ENCODE peak calls at places on chromosome 10, in nine cellular contexts. I, R, W, C, Q, K, E, T and V are unnamed samples.

GRCh38 chr10:130045091-130045652 is 65.5 kb downstream of the C10orf143 start:
- DNase-seq in I (peak; percentile 4), R (no peak), W (no peak), C (no peak), Q (no peak), K (no peak), E (no peak), T (no peak), V (no peak)

GRCh38 chr10:119272736-119273135 is 65.4 kb downstream of the GRK5 start:
- DNase-seq in I (no peak), R (no peak), W (no peak), C (no peak), Q (no peak), K (no peak), E (no peak), T (no peak), V (no peak)

GRCh38 chr10:48981310-48981907 is 41.8 kb upstream of the LRRC18 start:
- DNase-seq in I (peak; percentile 31), R (peak; percentile 63), W (peak; percentile 35), C (peak; percentile 41), Q (peak; percentile 51), K (peak; percentile 77), E (no peak), T (no peak), V (peak; percentile 23)

GRCh38 chr10:112360308-112361270 is 13.3 kb upstream of the ACSL5 start:
- DNase-seq in I (peak; percentile 47), R (peak; percentile 43), W (no peak), C (peak; percentile 21), Q (peak; percentile 63), K (peak; percentile 82), E (peak; percentile 78), T (peak; percentile 73), V (peak; percentile 69)

GRCh38 chr10:101287922-101288638 is 58.8 kb upstream of the LBX1 start:
- DNase-seq in I (no peak), R (no peak), W (no peak), C (peak; percentile 20), Q (no peak), K (no peak), E (no peak), T (no peak), V (no peak)

GRCh38 chr10:57096044-57096443 is 735.0 kb upstream of the ZWINT start:
- DNase-seq in I (no peak), R (no peak), W (no peak), C (no peak), Q (no peak), K (no peak), E (no peak), T (no peak), V (no peak)

GRCh38 chr10:31770307-31770902 is 158.2 kb downstream of the ARHGAP12 start:
- DNase-seq in I (no peak), R (peak; percentile 64), W (peak; percentile 57), C (no peak), Q (no peak), K (peak; percentile 55), E (no peak), T (no peak), V (no peak)

GRCh38 chr10:30182191-30183075 is 123.0 kb upstream of the JCAD start:
- DNase-seq in I (no peak), R (peak; percentile 23), W (no peak), C (peak; percentile 90), Q (no peak), K (no peak), E (no peak), T (no peak), V (no peak)

GRCh38 chr10:29922904-29923303 is 136.5 kb downstream of the JCAD start:
- DNase-seq in I (no peak), R (no peak), W (no peak), C (no peak), Q (no peak), K (no peak), E (peak; percentile 63), T (no peak), V (no peak)

GRCh38 chr10:92832121-92832520 is 16.2 kb upstream of the EXOC6 start:
- DNase-seq in I (no peak), R (no peak), W (no peak), C (no peak), Q (no peak), K (no peak), E (no peak), T (no peak), V (no peak)

GRCh38 chr10:106555599-106555998 is 608.9 kb downstream of the SORCS1 start:
- DNase-seq in I (no peak), R (no peak), W (no peak), C (peak; percentile 8), Q (no peak), K (no peak), E (no peak), T (no peak), V (no peak)

GRCh38 chr10:35492387-35493195 is 112.5 kb upstream of the GJD4 start:
- DNase-seq in I (no peak), R (no peak), W (no peak), C (no peak), Q (no peak), K (no peak), E (no peak), T (no peak), V (no peak)

GRCh38 chr10:11328264-11329054 is 283.0 kb downstream of the USP6NL start:
- DNase-seq in I (no peak), R (no peak), W (no peak), C (no peak), Q (no peak), K (no peak), E (no peak), T (no peak), V (no peak)

GRCh38 chr10:97483526-97483925 is 14.7 kb downstream of the MMS19 start:
- DNase-seq in I (no peak), R (no peak), W (no peak), C (peak; percentile 58), Q (no peak), K (no peak), E (no peak), T (no peak), V (no peak)

GRCh38 chr10:102426803-102427287 is 5.5 kb downstream of the CUEDC2 start:
- DNase-seq in I (no peak), R (no peak), W (no peak), C (peak; percentile 42), Q (no peak), K (no peak), E (no peak), T (no peak), V (no peak)

GRCh38 chr10:103444478-103444877 is 7.7 kb downstream of the CALHM2 start:
- DNase-seq in I (no peak), R (no peak), W (no peak), C (no peak), Q (no peak), K (no peak), E (no peak), T (no peak), V (no peak)
- H3K27ac ChIP-seq in I (peak overlapping the region; percentile 94), R (no peak overlapping the region), W (no peak overlapping the region), C (no peak overlapping the region), Q (peak overlapping the region; percentile 12), K (peak overlapping the region; percentile 93), E (peak overlapping the region; percentile 94), T (no peak overlapping the region), V (peak overlapping the region; percentile 77)

GRCh38 chr10:123558651-123559050 is 107.5 kb upstream of the GPR26 start:
- DNase-seq in I (no peak), R (no peak), W (no peak), C (no peak), Q (no peak), K (no peak), E (no peak), T (peak; percentile 52), V (no peak)
- H3K4me1 ChIP-seq in I (no peaks in the 10 kb centered on the region), R (no peaks in the 10 kb centered on the region), W (no peaks in the 10 kb centered on the region), C (no peaks in the 10 kb centered on the region), Q (no peaks in the 10 kb centered on the region), K (no peaks in the 10 kb centered on the region), E (no peaks in the 10 kb centered on the region), T (peaks cover 3% of the 10 kb centered on the region), V (no peaks in the 10 kb centered on the region)

DNA sequence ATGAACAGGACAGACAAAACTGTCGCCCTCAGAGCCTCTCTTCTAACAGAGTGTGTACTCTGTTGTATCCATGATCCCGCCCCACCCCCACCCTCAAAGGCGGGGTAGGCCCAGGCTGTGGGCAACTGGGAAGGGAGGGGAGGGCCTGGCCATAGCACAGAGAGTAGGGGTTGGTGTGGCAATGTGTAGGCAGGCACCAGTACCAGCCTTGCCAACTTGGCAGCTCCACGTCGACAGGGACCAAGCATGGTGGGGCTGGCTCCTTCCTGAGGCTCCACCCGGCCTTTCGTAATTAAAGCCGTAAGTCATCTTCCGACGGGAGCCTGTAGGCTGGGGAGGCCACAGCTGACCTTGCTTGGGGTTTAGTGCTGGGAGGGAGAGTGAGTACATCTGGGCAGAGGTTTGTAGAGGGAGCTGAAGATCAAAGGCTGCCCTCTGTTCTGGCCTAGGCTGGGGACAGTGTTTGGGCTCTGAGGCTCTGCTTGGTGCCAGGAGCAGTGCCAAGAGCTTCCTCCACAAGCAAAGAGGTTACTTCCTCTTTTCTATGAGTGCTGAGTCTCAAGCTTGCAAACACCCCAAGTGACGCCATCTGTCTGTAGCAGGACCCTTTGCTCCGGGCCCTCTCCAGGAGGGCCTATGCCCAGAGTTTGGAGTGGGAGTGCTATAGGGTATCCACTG is 121.6 kb downstream of the C10orf105 start:
- DNase-seq in I (peak; percentile 61), R (peak; percentile 27), W (peak; percentile 31), C (no peak), Q (peak; percentile 70), K (peak; percentile 91), E (peak; percentile 72), T (peak; percentile 89), V (peak; percentile 58)
- TF ChIP-seq POLR2A in I (no peak), R (no peak), W (no peak), C (no peak), Q (no peak), K (peak; percentile 48), E (no peak), T (no peak), V (no peak)

GRCh38 chr10:100043344-100043743 is 33.6 kb upstream of the DNMBP start:
- DNase-seq in I (no peak), R (no peak), W (no peak), C (no peak), Q (no peak), K (peak; percentile 56), E (no peak), T (no peak), V (peak; percentile 16)

GRCh38 chr10:100045592-100045991 is 35.8 kb upstream of the DNMBP start:
- DNase-seq in I (no peak), R (no peak), W (no peak), C (no peak), Q (no peak), K (no peak), E (no peak), T (no peak), V (no peak)

GRCh38 chr10:100043796-100044195 is 34.0 kb upstream of the DNMBP start:
- DNase-seq in I (peak; percentile 32), R (no peak), W (no peak), C (peak; percentile 40), Q (peak; percentile 22), K (peak; percentile 28), E (no peak), T (peak; percentile 72), V (peak; percentile 76)

GRCh38 chr10:100041620-100042019 is 31.9 kb upstream of the DNMBP start:
- DNase-seq in I (no peak), R (no peak), W (no peak), C (no peak), Q (no peak), K (no peak), E (no peak), T (no peak), V (no peak)

DNA sequence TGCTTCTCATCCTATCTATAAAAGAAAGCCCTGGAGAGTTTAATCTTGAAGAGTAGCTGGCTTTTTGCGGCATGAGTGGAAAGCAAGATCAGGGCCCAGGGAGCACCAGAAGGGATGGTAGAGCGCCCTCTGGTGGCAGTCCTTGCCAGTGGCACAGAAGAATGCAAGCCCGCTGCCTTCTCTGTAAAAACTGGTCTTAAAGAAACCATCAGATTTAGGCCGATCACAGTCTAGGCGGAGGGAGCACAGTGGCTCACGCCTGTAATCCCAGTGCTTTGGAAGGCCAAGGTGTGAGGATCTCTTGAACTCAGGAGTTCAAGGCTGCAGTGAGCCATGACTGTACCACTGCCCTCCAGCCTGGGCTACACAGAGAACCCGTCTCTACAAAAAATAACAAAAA is 35.6 kb downstream of the CPN1 start:
- DNase-seq in I (peak; percentile 88), R (peak; percentile 85), W (peak; percentile 80), C (peak; percentile 81), Q (peak; percentile 85), K (peak; percentile 89), E (peak; percentile 56), T (peak; percentile 92), V (peak; percentile 51)
- H3K27ac ChIP-seq in I (peak overlapping the region; percentile 36), R (no peak overlapping the region), W (no peak overlapping the region), C (no peak overlapping the region), Q (peak overlapping the region; percentile 1), K (no peak overlapping the region), E (no peak overlapping the region), T (no peak overlapping the region), V (no peak overlapping the region)